ENCODE peak calls at places on chromosomes 16 and 17, in six cellular contexts. B is foreskin keratinocyte, J is pancreas, D is tibial nerve, T is mammary epithelial cell, F is spleen. V is an unnamed sample. For H3K4me1, the result is how much of the 10 kb centered on the place peaks cover.

GRCh38 chr17:57481901-57482300 is 225.6 kb downstream of the MSI2 start:
- DNase-seq in B (peak), J (no peak), D (no peak), T (peak), F (no peak), V (no peak)

GRCh38 chr17:1491406-1492248 is 859 bp downstream of the MYO1C start:
- DNase-seq in B (no peak), J (peak), D (no peak), T (no peak), F (peak), V (peak)

GRCh38 chr16:17273142-17273561 is 197.6 kb downstream of the XYLT1 start:
- DNase-seq in B (peak), J (no peak), D (no peak), T (peak), F (no peak), V (no peak)

GRCh38 chr16:3503513-3503912 is 2.7 kb downstream of the CLUAP1 start:
- DNase-seq in B (peak), J (no peak), D (no peak), T (peak), F (peak), V (peak)

GRCh38 chr16:21083729-21084268 is 66.8 kb downstream of the DNAH3 start:
- DNase-seq in B (no peak), J (peak), D (peak), T (peak), F (peak), V (peak)

GRCh38 chr16:5582529-5582928 is 484.9 kb upstream of the EEF2KMT start:
- DNase-seq in B (no peak), J (no peak), D (no peak), T (no peak), F (no peak), V (no peak)

GRCh38 chr17:80169784-80170500 is at the start of gene CARD14:
- DNase-seq in B (no peak), J (no peak), D (no peak), T (peak), F (no peak), V (no peak)

GRCh38 chr16:21646721-21647561 is 5.5 kb downstream of the IGSF6 start:
- DNase-seq in B (no peak), J (no peak), D (no peak), T (peak), F (peak), V (no peak)

GRCh38 chr16:12724216-12724615 is 79.5 kb downstream of the CPPED1 start:
- DNase-seq in B (no peak), J (no peak), D (no peak), T (no peak), F (no peak), V (no peak)

GRCh38 chr17:29649359-29649758 is 26.6 kb upstream of the CORO6 start:
- DNase-seq in B (no peak), J (no peak), D (no peak), T (no peak), F (no peak), V (no peak)

GRCh38 chr17:18143044-18143936 is 34.7 kb downstream of the MYO15A start:
- DNase-seq in B (no peak), J (no peak), D (no peak), T (no peak), F (no peak), V (peak)

GRCh38 chr17:35784895-35785294 is 10.5 kb downstream of the MMP28 start:
- DNase-seq in B (peak), J (no peak), D (no peak), T (peak), F (no peak), V (no peak)

GRCh38 chr16:69651217-69651616 is 75.1 kb downstream of the NQO1 start:
- DNase-seq in B (no peak), J (no peak), D (no peak), T (no peak), F (no peak), V (no peak)

GRCh38 chr17:48215583-48216139 is 108.1 kb downstream of the SNX11 start:
- DNase-seq in B (peak), J (no peak), D (no peak), T (peak), F (no peak), V (no peak)

GRCh38 chr16:3282103-3282746 is 1.1 kb upstream of the ZNF263 start:
- DNase-seq in B (no peak), J (no peak), D (no peak), T (no peak), F (no peak), V (no peak)

GRCh38 chr16:27270389-27270788 is 1.8 kb upstream of the NSMCE1 start:
- DNase-seq in B (no peak), J (no peak), D (no peak), T (no peak), F (no peak), V (no peak)

GRCh38 chr17:45364531-45365390 is 47.9 kb upstream of the MAP3K14 start:
- DNase-seq in B (no peak), J (no peak), D (peak), T (no peak), F (peak), V (peak)
- TF ChIP-seq CTCF in B (no peak), J (no peak), D (no peak), T (no peak), F (no peak), V (no peak)

GRCh38 chr16:89334050-89334449 is 116.5 kb downstream of the ZNF778 start:
- DNase-seq in B (no peak), J (no peak), D (no peak), T (no peak), F (no peak), V (no peak)
- H3K27ac ChIP-seq in B (no peak), J (peak), D (peak), T (peak), F (peak), V (peak)

GRCh38 chr16:50696126-50696525 is 2.7 kb downstream of the NOD2 start:
- DNase-seq in B (no peak), J (no peak), D (no peak), T (no peak), F (no peak), V (no peak)
- H3K4me1 ChIP-seq in B (under half), J (under half), D (under half), T (under half), F (half or more), V (under half)

DNA sequence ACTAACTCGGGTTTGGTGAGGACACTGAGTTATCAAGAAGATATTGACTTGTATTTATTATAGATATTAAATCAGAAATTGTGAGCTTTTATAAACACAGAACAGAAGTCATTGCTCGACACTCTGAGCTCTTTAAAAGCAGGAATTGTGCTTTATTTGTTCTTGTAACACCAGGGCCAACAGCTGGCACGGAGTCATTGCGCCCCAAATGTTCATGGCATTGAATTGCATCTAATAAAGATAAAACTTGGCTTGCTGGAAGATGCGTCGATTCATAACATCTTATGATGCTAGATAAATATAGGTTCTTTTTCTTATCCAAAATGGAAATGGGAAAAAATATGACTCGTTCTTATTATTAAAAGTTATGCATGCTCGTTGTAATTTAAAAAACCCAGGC is 11.8 kb upstream of the MLYCD start:
- DNase-seq in B (no peak), J (no peak), D (no peak), T (peak), F (no peak), V (no peak)
- TF ChIP-seq CTCF in B (peak), J (no peak), D (peak), T (peak), F (no peak), V (peak)

GRCh38 chr16:29667755-29668154 is 4.7 kb downstream of the SPN start:
- DNase-seq in B (no peak), J (no peak), D (no peak), T (no peak), F (no peak), V (no peak)
- H3K27ac ChIP-seq in B (no peak), J (no peak), D (no peak), T (no peak), F (no peak), V (no peak)

DNA sequence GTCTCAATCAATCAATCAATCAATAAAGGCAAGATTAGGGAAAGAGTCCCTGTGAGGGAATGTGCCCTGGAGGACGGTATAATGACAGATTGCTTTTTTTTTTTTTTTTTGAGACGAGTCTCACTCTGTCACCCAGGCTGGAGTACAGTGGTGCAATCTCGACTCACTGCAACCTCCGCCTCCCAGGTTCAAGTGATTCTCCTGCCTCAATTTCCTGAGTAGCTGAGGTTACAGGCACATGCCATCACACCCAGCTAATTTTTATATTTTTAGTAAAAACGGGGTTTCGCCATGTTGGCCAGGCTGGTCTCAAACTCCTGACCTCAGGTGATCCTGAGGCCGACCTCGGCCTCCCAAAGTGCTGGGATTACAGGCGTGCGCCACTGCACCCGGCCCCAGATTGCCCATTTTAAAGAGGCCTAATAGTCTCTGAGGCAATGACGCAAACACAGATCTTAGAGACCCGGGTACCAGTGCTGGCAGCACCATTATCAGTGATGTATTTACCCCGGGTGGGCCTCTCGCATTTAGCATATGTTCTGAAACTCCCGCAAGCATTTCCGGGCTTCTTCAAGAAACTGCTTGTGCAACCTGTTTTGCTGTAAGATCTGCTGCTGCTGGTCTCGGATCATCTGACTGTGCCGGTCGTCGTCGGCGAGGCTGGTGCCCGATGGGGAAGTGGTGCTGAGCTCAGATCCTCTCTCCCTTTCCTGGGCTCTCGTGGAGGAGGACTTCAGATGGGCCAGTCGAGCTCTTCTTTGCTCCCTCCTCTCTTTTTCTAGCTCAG is 12.7 kb downstream of the CEP295NL start:
- DNase-seq in B (no peak), J (no peak), D (peak), T (no peak), F (peak), V (peak)
- H3K4me1 ChIP-seq in B (under half), J (under half), D (half or more), T (under half), F (half or more), V (under half)

GRCh38 chr17:45286286-45286685 is 24.4 kb upstream of the SPATA32 start:
- DNase-seq in B (no peak), J (no peak), D (no peak), T (no peak), F (no peak), V (no peak)

GRCh38 chr17:45287526-45288264 is 25.8 kb upstream of the SPATA32 start:
- DNase-seq in B (no peak), J (no peak), D (no peak), T (no peak), F (no peak), V (no peak)

GRCh38 chr17:45282683-45283644 is 21.1 kb upstream of the SPATA32 start:
- DNase-seq in B (no peak), J (no peak), D (no peak), T (no peak), F (no peak), V (peak)

GRCh38 chr17:45283711-45284110 is 21.8 kb upstream of the SPATA32 start:
- DNase-seq in B (no peak), J (no peak), D (no peak), T (no peak), F (no peak), V (no peak)

GRCh38 chr17:45284176-45285140 is 22.6 kb upstream of the SPATA32 start:
- DNase-seq in B (no peak), J (no peak), D (no peak), T (peak), F (no peak), V (peak)
- TF ChIP-seq CTCF in B (peak), J (no peak), D (no peak), T (peak), F (peak), V (peak)